ENCODE peak calls at places on chromosomes 13 and 19, in six cellular contexts. One of them, this sample, is unnamed.

GRCh38 chr19:48490980-48491792 is 20.4 kb downstream of the LMTK3 start:
- DNase-seq in tibial artery: no peak
- DNase-seq in IMR-90: no peak
- DNase-seq in activated CD4-positive, CD25-positive, alpha-beta regulatory T cell: peak; percentile 59
- DNase-seq in T-helper 17 cell: peak; percentile 55
- DNase-seq in renal cortical epithelial cell: no peak
- DNase-seq in this sample: no peak

GRCh38 chr13:46170687-46171086 is 11.3 kb downstream of the LCP1 start:
- DNase-seq in tibial artery: no peak
- DNase-seq in IMR-90: no peak
- DNase-seq in activated CD4-positive, CD25-positive, alpha-beta regulatory T cell: no peak
- DNase-seq in T-helper 17 cell: peak; percentile 22
- DNase-seq in renal cortical epithelial cell: no peak
- DNase-seq in this sample: no peak

GRCh38 chr19:10009269-10009665 is 1.0 kb downstream of the COL5A3 start:
- DNase-seq in tibial artery: peak; percentile 75
- DNase-seq in IMR-90: peak; percentile 92
- DNase-seq in activated CD4-positive, CD25-positive, alpha-beta regulatory T cell: no peak
- DNase-seq in T-helper 17 cell: peak; percentile 64
- DNase-seq in renal cortical epithelial cell: no peak
- DNase-seq in this sample: peak; percentile 90

GRCh38 chr13:100156786-100157185 is 67.9 kb downstream of the PCCA start:
- DNase-seq in tibial artery: no peak
- DNase-seq in IMR-90: no peak
- DNase-seq in activated CD4-positive, CD25-positive, alpha-beta regulatory T cell: no peak
- DNase-seq in T-helper 17 cell: no peak
- DNase-seq in renal cortical epithelial cell: peak; percentile 92
- DNase-seq in this sample: no peak

GRCh38 chr19:30406220-30406944 is 34.2 kb downstream of the ZNF536 start:
- DNase-seq in tibial artery: no peak
- DNase-seq in IMR-90: no peak
- DNase-seq in activated CD4-positive, CD25-positive, alpha-beta regulatory T cell: no peak
- DNase-seq in T-helper 17 cell: no peak
- DNase-seq in renal cortical epithelial cell: no peak
- DNase-seq in this sample: no peak

GRCh38 chr13:28716511-28716910 is 2.3 kb downstream of the SLC46A3 start:
- DNase-seq in tibial artery: no peak
- DNase-seq in IMR-90: peak; percentile 83
- DNase-seq in activated CD4-positive, CD25-positive, alpha-beta regulatory T cell: no peak
- DNase-seq in T-helper 17 cell: no peak
- DNase-seq in renal cortical epithelial cell: peak; percentile 92
- DNase-seq in this sample: no peak

GRCh38 chr13:49908637-49909036 is 27.5 kb downstream of the SPRYD7 start:
- DNase-seq in tibial artery: no peak
- DNase-seq in IMR-90: no peak
- DNase-seq in activated CD4-positive, CD25-positive, alpha-beta regulatory T cell: no peak
- DNase-seq in T-helper 17 cell: no peak
- DNase-seq in renal cortical epithelial cell: no peak
- DNase-seq in this sample: no peak

GRCh38 chr19:47658431-47659383 is 49.8 kb downstream of the BICRA start:
- DNase-seq in tibial artery: no peak
- DNase-seq in IMR-90: no peak
- DNase-seq in activated CD4-positive, CD25-positive, alpha-beta regulatory T cell: no peak
- DNase-seq in T-helper 17 cell: no peak
- DNase-seq in renal cortical epithelial cell: no peak
- DNase-seq in this sample: no peak

GRCh38 chr13:87792878-87793277 is 121.7 kb downstream of the SLITRK5 start:
- DNase-seq in tibial artery: no peak
- DNase-seq in IMR-90: no peak
- DNase-seq in activated CD4-positive, CD25-positive, alpha-beta regulatory T cell: no peak
- DNase-seq in T-helper 17 cell: no peak
- DNase-seq in renal cortical epithelial cell: no peak
- DNase-seq in this sample: no peak

GRCh38 chr13:29758591-29759114 is 91.8 kb downstream of the UBL3 start:
- DNase-seq in tibial artery: no peak
- DNase-seq in IMR-90: no peak
- DNase-seq in activated CD4-positive, CD25-positive, alpha-beta regulatory T cell: peak; percentile 3
- DNase-seq in T-helper 17 cell: peak; percentile 15
- DNase-seq in renal cortical epithelial cell: no peak
- DNase-seq in this sample: no peak

GRCh38 chr19:36915992-36916830 is at the start of the genes ZNF568 and ZNF829:
- DNase-seq in tibial artery: peak; percentile 94
- DNase-seq in IMR-90: peak; percentile 83
- DNase-seq in activated CD4-positive, CD25-positive, alpha-beta regulatory T cell: peak; percentile 81
- DNase-seq in T-helper 17 cell: peak; percentile 82
- DNase-seq in renal cortical epithelial cell: peak; percentile 69
- DNase-seq in this sample: peak; percentile 64

GRCh38 chr13:94419304-94419943 is 60.1 kb downstream of the DCT start:
- DNase-seq in tibial artery: no peak
- DNase-seq in IMR-90: peak; percentile 86
- DNase-seq in activated CD4-positive, CD25-positive, alpha-beta regulatory T cell: no peak
- DNase-seq in T-helper 17 cell: no peak
- DNase-seq in renal cortical epithelial cell: peak; percentile 59
- DNase-seq in this sample: no peak

GRCh38 chr19:47284324-47284899 is 9.7 kb downstream of the INAFM1 start:
- DNase-seq in tibial artery: no peak
- DNase-seq in IMR-90: peak; percentile 68
- DNase-seq in activated CD4-positive, CD25-positive, alpha-beta regulatory T cell: peak; percentile 14
- DNase-seq in T-helper 17 cell: no peak
- DNase-seq in renal cortical epithelial cell: peak; percentile 66
- DNase-seq in this sample: no peak

GRCh38 chr19:33781996-33782395 is 14.7 kb upstream of the KCTD15 start:
- DNase-seq in tibial artery: no peak
- DNase-seq in IMR-90: peak; percentile 2
- DNase-seq in activated CD4-positive, CD25-positive, alpha-beta regulatory T cell: no peak
- DNase-seq in T-helper 17 cell: no peak
- DNase-seq in renal cortical epithelial cell: no peak
- DNase-seq in this sample: no peak

GRCh38 chr19:1173160-1173844 is 766 bp downstream of the SBNO2 start:
- DNase-seq in tibial artery: peak; percentile 75
- DNase-seq in IMR-90: no peak
- DNase-seq in activated CD4-positive, CD25-positive, alpha-beta regulatory T cell: no peak
- DNase-seq in T-helper 17 cell: no peak
- DNase-seq in renal cortical epithelial cell: no peak
- DNase-seq in this sample: no peak

GRCh38 chr13:47859129-47859528 is 141.9 kb downstream of the SUCLA2 start:
- DNase-seq in tibial artery: no peak
- DNase-seq in IMR-90: no peak
- DNase-seq in activated CD4-positive, CD25-positive, alpha-beta regulatory T cell: no peak
- DNase-seq in T-helper 17 cell: no peak
- DNase-seq in renal cortical epithelial cell: no peak
- DNase-seq in this sample: no peak

GRCh38 chr19:1799695-1800342 is 12.3 kb downstream of the ATP8B3 start:
- DNase-seq in tibial artery: no peak
- DNase-seq in IMR-90: no peak
- DNase-seq in activated CD4-positive, CD25-positive, alpha-beta regulatory T cell: no peak
- DNase-seq in T-helper 17 cell: no peak
- DNase-seq in renal cortical epithelial cell: no peak
- DNase-seq in this sample: no peak

GRCh38 chr19:34712606-34713261 is 21.3 kb upstream of the ZNF181 start:
- DNase-seq in tibial artery: no peak
- DNase-seq in IMR-90: peak; percentile 82
- DNase-seq in activated CD4-positive, CD25-positive, alpha-beta regulatory T cell: peak; percentile 29
- DNase-seq in T-helper 17 cell: no peak
- DNase-seq in renal cortical epithelial cell: peak; percentile 61
- DNase-seq in this sample: no peak

GRCh38 chr13:99792079-99792921 is 179.3 kb downstream of the ZIC5 start:
- DNase-seq in tibial artery: no peak
- DNase-seq in IMR-90: no peak
- DNase-seq in activated CD4-positive, CD25-positive, alpha-beta regulatory T cell: no peak
- DNase-seq in T-helper 17 cell: no peak
- DNase-seq in renal cortical epithelial cell: no peak
- DNase-seq in this sample: no peak

GRCh38 chr13:76993021-76993420 is 1.1 kb downstream of the CLN5 start:
- DNase-seq in tibial artery: no peak
- DNase-seq in IMR-90: peak; percentile 28
- DNase-seq in activated CD4-positive, CD25-positive, alpha-beta regulatory T cell: no peak
- DNase-seq in T-helper 17 cell: no peak
- DNase-seq in renal cortical epithelial cell: no peak
- DNase-seq in this sample: no peak

GRCh38 chr13:39037410-39037879 is 444 bp downstream of the PROSER1 start:
- DNase-seq in tibial artery: no peak
- DNase-seq in IMR-90: no peak
- DNase-seq in activated CD4-positive, CD25-positive, alpha-beta regulatory T cell: no peak
- DNase-seq in T-helper 17 cell: no peak
- DNase-seq in renal cortical epithelial cell: no peak
- DNase-seq in this sample: no peak

GRCh38 chr19:5805465-5806132 is 732 bp downstream of the NRTN start:
- DNase-seq in tibial artery: no peak
- DNase-seq in IMR-90: peak; percentile 24
- DNase-seq in activated CD4-positive, CD25-positive, alpha-beta regulatory T cell: peak; percentile 39
- DNase-seq in T-helper 17 cell: peak; percentile 42
- DNase-seq in renal cortical epithelial cell: no peak
- DNase-seq in this sample: no peak

GRCh38 chr13:51360489-51360888 is 21.0 kb downstream of the SERPINE3 start:
- DNase-seq in tibial artery: no peak
- DNase-seq in IMR-90: no peak
- DNase-seq in activated CD4-positive, CD25-positive, alpha-beta regulatory T cell: no peak
- DNase-seq in T-helper 17 cell: no peak
- DNase-seq in renal cortical epithelial cell: peak; percentile 10
- DNase-seq in this sample: no peak

GRCh38 chr13:36999054-36999927 is at the start of gene ALG5:
- DNase-seq in tibial artery: peak; percentile 92
- DNase-seq in IMR-90: peak; percentile 84
- DNase-seq in activated CD4-positive, CD25-positive, alpha-beta regulatory T cell: peak; percentile 92
- DNase-seq in T-helper 17 cell: peak; percentile 94
- DNase-seq in renal cortical epithelial cell: peak; percentile 62
- DNase-seq in this sample: peak; percentile 49

GRCh38 chr13:36549771-36550170 is 117.5 kb downstream of the CCNA1 start:
- DNase-seq in tibial artery: no peak
- DNase-seq in IMR-90: no peak
- DNase-seq in activated CD4-positive, CD25-positive, alpha-beta regulatory T cell: no peak
- DNase-seq in T-helper 17 cell: no peak
- DNase-seq in renal cortical epithelial cell: no peak
- DNase-seq in this sample: no peak

GRCh38 chr13:60335531-60335930 is 61.5 kb upstream of the TDRD3 start:
- DNase-seq in tibial artery: no peak
- DNase-seq in IMR-90: peak; percentile 22
- DNase-seq in activated CD4-positive, CD25-positive, alpha-beta regulatory T cell: no peak
- DNase-seq in T-helper 17 cell: no peak
- DNase-seq in renal cortical epithelial cell: peak; percentile 47
- DNase-seq in this sample: no peak

GRCh38 chr19:29858000-29858596 is 46.3 kb downstream of the CCNE1 start:
- DNase-seq in tibial artery: no peak
- DNase-seq in IMR-90: no peak
- DNase-seq in activated CD4-positive, CD25-positive, alpha-beta regulatory T cell: no peak
- DNase-seq in T-helper 17 cell: no peak
- DNase-seq in renal cortical epithelial cell: no peak
- DNase-seq in this sample: no peak

GRCh38 chr13:77177646-77178045 is 149.2 kb downstream of the MYCBP2 start:
- DNase-seq in tibial artery: no peak
- DNase-seq in IMR-90: no peak
- DNase-seq in activated CD4-positive, CD25-positive, alpha-beta regulatory T cell: no peak
- DNase-seq in T-helper 17 cell: no peak
- DNase-seq in renal cortical epithelial cell: peak; percentile 7
- DNase-seq in this sample: no peak

GRCh38 chr13:53005631-53006030 is 23.0 kb upstream of the OLFM4 start:
- DNase-seq in tibial artery: no peak
- DNase-seq in IMR-90: no peak
- DNase-seq in activated CD4-positive, CD25-positive, alpha-beta regulatory T cell: no peak
- DNase-seq in T-helper 17 cell: no peak
- DNase-seq in renal cortical epithelial cell: no peak
- DNase-seq in this sample: no peak

GRCh38 chr13:38951525-38952313 is 38.9 kb downstream of the STOML3 start:
- DNase-seq in tibial artery: no peak
- DNase-seq in IMR-90: no peak
- DNase-seq in activated CD4-positive, CD25-positive, alpha-beta regulatory T cell: no peak
- DNase-seq in T-helper 17 cell: no peak
- DNase-seq in renal cortical epithelial cell: peak; percentile 28
- DNase-seq in this sample: no peak

GRCh38 chr13:43229506-43229905 is 206.1 kb downstream of the DNAJC15 start:
- DNase-seq in tibial artery: no peak
- DNase-seq in IMR-90: peak; percentile 87
- DNase-seq in activated CD4-positive, CD25-positive, alpha-beta regulatory T cell: no peak
- DNase-seq in T-helper 17 cell: no peak
- DNase-seq in renal cortical epithelial cell: peak; percentile 6
- DNase-seq in this sample: peak; percentile 15

GRCh38 chr19:30064776-30065494 is 122.9 kb downstream of the URI1 start:
- DNase-seq in tibial artery: no peak
- DNase-seq in IMR-90: no peak
- DNase-seq in activated CD4-positive, CD25-positive, alpha-beta regulatory T cell: no peak
- DNase-seq in T-helper 17 cell: no peak
- DNase-seq in renal cortical epithelial cell: no peak
- DNase-seq in this sample: no peak

GRCh38 chr13:49444517-49445395 is 682 bp downstream of the SETDB2 start:
- DNase-seq in tibial artery: no peak
- DNase-seq in IMR-90: peak; percentile 68
- DNase-seq in activated CD4-positive, CD25-positive, alpha-beta regulatory T cell: no peak
- DNase-seq in T-helper 17 cell: no peak
- DNase-seq in renal cortical epithelial cell: peak; percentile 86
- DNase-seq in this sample: peak; percentile 5

GRCh38 chr19:40006273-40006691 is 9.4 kb downstream of the ZNF546 start:
- DNase-seq in tibial artery: no peak
- DNase-seq in IMR-90: peak; percentile 95
- DNase-seq in activated CD4-positive, CD25-positive, alpha-beta regulatory T cell: no peak
- DNase-seq in T-helper 17 cell: no peak
- DNase-seq in renal cortical epithelial cell: peak; percentile 42
- DNase-seq in this sample: no peak

GRCh38 chr19:6720369-6721112 is at the start of gene C3:
- DNase-seq in tibial artery: peak; percentile 84
- DNase-seq in IMR-90: peak; percentile 26
- DNase-seq in activated CD4-positive, CD25-positive, alpha-beta regulatory T cell: no peak
- DNase-seq in T-helper 17 cell: no peak
- DNase-seq in renal cortical epithelial cell: peak; percentile 84
- DNase-seq in this sample: no peak

GRCh38 chr19:4693471-4694121 is 23.5 kb upstream of the MYDGF start:
- DNase-seq in tibial artery: no peak
- DNase-seq in IMR-90: no peak
- DNase-seq in activated CD4-positive, CD25-positive, alpha-beta regulatory T cell: no peak
- DNase-seq in T-helper 17 cell: no peak
- DNase-seq in renal cortical epithelial cell: no peak
- DNase-seq in this sample: no peak

This sample was measured in brain pericyte.